ENCODE peak calls at places on chromosomes 3 and 15, in four cellular contexts. B is heart right ventricle, V is lower lobe of right lung, G is A549. Z is an unnamed sample.

GRCh38 chr3:102576651-102577050 is 141.8 kb downstream of the ZPLD1 start:
- ATAC-seq in G (no peak), B (no peak), V (no peak), Z (no peak)

GRCh38 chr3:171874251-171874679 is 31.1 kb downstream of the TMEM212 start:
- ATAC-seq in G (peak), V (peak), B (peak), Z (peak)

GRCh38 chr3:102593754-102594602 is 159.2 kb downstream of the ZPLD1 start:
- ATAC-seq in B (no peak), G (no peak), V (no peak), Z (no peak)

GRCh38 chr3:69160525-69160924 is 38.1 kb upstream of the LMOD3 start:
- ATAC-seq in G (no peak), B (no peak), V (no peak), Z (no peak)

GRCh38 chr3:110654820-110655522 is 416.6 kb upstream of the NECTIN3 start:
- ATAC-seq in G (no peak), B (no peak), V (peak), Z (no peak)

GRCh38 chr15:26037369-26037768 is 174.2 kb upstream of the ATP10A start:
- ATAC-seq in G (no peak), B (no peak), V (no peak), Z (no peak)

GRCh38 chr3:8931342-8931741 is 31.9 kb downstream of the RAD18 start:
- ATAC-seq in B (no peak), G (no peak), V (no peak), Z (no peak)

GRCh38 chr15:90711418-90711824 is 5.7 kb upstream of the BLM start:
- ATAC-seq in G (no peak), V (no peak), B (no peak), Z (no peak)

GRCh38 chr3:192090586-192090985 is 629.6 kb downstream of the PYDC2 start:
- ATAC-seq in B (no peak), G (no peak), V (no peak), Z (no peak)

GRCh38 chr3:127694467-127695215 is 21.9 kb downstream of the ABTB1 start:
- ATAC-seq in B (peak), G (peak), V (no peak), Z (no peak)

GRCh38 chr3:40078590-40078989 is 230.9 kb upstream of the EIF1B start:
- ATAC-seq in G (no peak), V (no peak), B (no peak), Z (no peak)

GRCh38 chr3:192514754-192515660 is 212.3 kb downstream of the FGF12 start:
- ATAC-seq in B (peak), G (peak), V (peak), Z (peak)

GRCh38 chr3:30472090-30472489 is 134.3 kb upstream of the TGFBR2 start:
- ATAC-seq in B (peak), V (no peak), G (no peak), Z (no peak)

GRCh38 chr3:111613294-111613693 is 18.1 kb upstream of the ZBED2 start:
- ATAC-seq in B (no peak), G (no peak), V (no peak), Z (no peak)

GRCh38 chr3:187039100-187039722 is 100.1 kb downstream of the RPL39L start:
- ATAC-seq in B (peak), G (no peak), V (no peak), Z (no peak)

GRCh38 chr15:49082960-49083359 is 36.7 kb upstream of the SECISBP2L start:
- ATAC-seq in V (no peak), G (no peak), B (no peak), Z (no peak)

GRCh38 chr15:60795889-60796288 is 316.9 kb upstream of the ICE2 start:
- ATAC-seq in B (no peak), V (no peak), G (no peak), Z (no peak)

GRCh38 chr3:134236505-134236904 is 14.2 kb downstream of the RYK start:
- ATAC-seq in V (peak), B (no peak), G (no peak), Z (no peak)

GRCh38 chr3:39725321-39725720 is 84.1 kb upstream of the MYRIP start:
- ATAC-seq in G (no peak), B (no peak), V (no peak), Z (no peak)

GRCh38 chr3:16898595-16899395 is 14.0 kb downstream of the PLCL2 start:
- ATAC-seq in B (peak), G (no peak), V (no peak), Z (no peak)

GRCh38 chr15:89898628-89899302 is 5.0 kb upstream of the AP3S2 start:
- ATAC-seq in G (peak), B (no peak), V (peak), Z (no peak)

GRCh38 chr3:14248849-14249523 is 70.4 kb downstream of the LSM3 start:
- ATAC-seq in G (no peak), V (no peak), B (no peak), Z (peak)

GRCh38 chr3:18445421-18446066 is 20.4 kb upstream of the SATB1 start:
- ATAC-seq in G (peak), V (peak), B (peak), Z (peak)

GRCh38 chr3:83074485-83074884 is 1313.0 kb upstream of the GBE1 start:
- ATAC-seq in B (no peak), G (no peak), V (no peak), Z (no peak)

GRCh38 chr3:14265246-14265962 is 86.8 kb downstream of the LSM3 start:
- ATAC-seq in B (no peak), G (peak), V (no peak), Z (no peak)

GRCh38 chr15:66462630-66463029 is 34.9 kb downstream of the SNAPC5 start:
- ATAC-seq in B (peak), G (peak), V (no peak), Z (no peak)

GRCh38 chr3:72388644-72389043 is 459.6 kb downstream of the SHQ1 start:
- ATAC-seq in V (peak), B (no peak), G (no peak), Z (no peak)

GRCh38 chr15:48966595-48967301 is 3.0 kb upstream of the SHC4 start:
- ATAC-seq in B (no peak), V (no peak), G (no peak), Z (no peak)

GRCh38 chr15:57223345-57223744 is 153.0 kb upstream of the CGNL1 start:
- ATAC-seq in B (no peak), V (no peak), G (no peak), Z (no peak)

GRCh38 chr15:57549935-57550334 is 41.8 kb upstream of the MYZAP start:
- ATAC-seq in B (peak), G (no peak), V (no peak), Z (no peak)

GRCh38 chr15:39466428-39466827 is 114.5 kb upstream of the THBS1 start:
- ATAC-seq in B (peak), G (no peak), V (peak), Z (peak)

GRCh38 chr3:141415959-141416358 is 47.7 kb downstream of the ZBTB38 start:
- ATAC-seq in V (no peak), B (no peak), G (no peak), Z (no peak)

GRCh38 chr3:52047295-52047960 is 8.9 kb downstream of the DUSP7 start:
- ATAC-seq in B (peak), V (peak), G (peak), Z (no peak)

GRCh38 chr3:71067977-71068376 is 515.6 kb downstream of the FOXP1 start:
- ATAC-seq in B (no peak), V (no peak), G (no peak), Z (no peak)

GRCh38 chr3:13152826-13153710 is 79.8 kb upstream of the IQSEC1 start:
- ATAC-seq in G (no peak), V (no peak), B (no peak), Z (no peak)

GRCh38 chr3:420584-420983 is 224.0 kb downstream of the CHL1 start:
- ATAC-seq in V (no peak), B (no peak), G (no peak), Z (no peak)

GRCh38 chr15:51163843-51164242 is 69.1 kb upstream of the TNFAIP8L3 start:
- ATAC-seq in V (no peak), G (no peak), B (no peak), Z (no peak)

GRCh38 chr3:119245778-119246177 is 5.1 kb upstream of the B4GALT4 start:
- ATAC-seq in B (peak), G (no peak), V (no peak), Z (no peak)

DNA sequence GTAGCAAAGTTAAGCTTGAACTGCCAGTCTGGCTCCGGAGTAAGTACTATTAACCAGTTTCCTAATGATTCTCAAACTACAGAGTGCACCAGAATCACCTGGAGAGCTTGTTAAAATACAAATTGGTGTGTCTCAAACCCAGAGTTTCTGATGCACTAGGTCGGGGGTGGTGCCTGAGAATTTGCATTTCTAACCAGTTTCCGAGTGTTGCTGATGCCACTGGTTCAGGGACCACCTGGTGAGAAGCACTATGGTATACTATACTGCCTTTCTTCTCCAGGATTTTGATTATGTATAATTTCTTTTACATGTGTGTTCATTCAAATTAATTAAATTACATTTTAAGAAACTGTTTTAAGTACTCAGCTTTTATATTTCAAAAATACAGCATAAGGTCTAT is 48.8 kb upstream of the PLSCR5 start:
- ATAC-seq in V (no peak), B (no peak), G (no peak), Z (no peak)
- H3K27ac ChIP-seq in V (no peak), B (no peak), G (no peak), Z (no peak)

DNA sequence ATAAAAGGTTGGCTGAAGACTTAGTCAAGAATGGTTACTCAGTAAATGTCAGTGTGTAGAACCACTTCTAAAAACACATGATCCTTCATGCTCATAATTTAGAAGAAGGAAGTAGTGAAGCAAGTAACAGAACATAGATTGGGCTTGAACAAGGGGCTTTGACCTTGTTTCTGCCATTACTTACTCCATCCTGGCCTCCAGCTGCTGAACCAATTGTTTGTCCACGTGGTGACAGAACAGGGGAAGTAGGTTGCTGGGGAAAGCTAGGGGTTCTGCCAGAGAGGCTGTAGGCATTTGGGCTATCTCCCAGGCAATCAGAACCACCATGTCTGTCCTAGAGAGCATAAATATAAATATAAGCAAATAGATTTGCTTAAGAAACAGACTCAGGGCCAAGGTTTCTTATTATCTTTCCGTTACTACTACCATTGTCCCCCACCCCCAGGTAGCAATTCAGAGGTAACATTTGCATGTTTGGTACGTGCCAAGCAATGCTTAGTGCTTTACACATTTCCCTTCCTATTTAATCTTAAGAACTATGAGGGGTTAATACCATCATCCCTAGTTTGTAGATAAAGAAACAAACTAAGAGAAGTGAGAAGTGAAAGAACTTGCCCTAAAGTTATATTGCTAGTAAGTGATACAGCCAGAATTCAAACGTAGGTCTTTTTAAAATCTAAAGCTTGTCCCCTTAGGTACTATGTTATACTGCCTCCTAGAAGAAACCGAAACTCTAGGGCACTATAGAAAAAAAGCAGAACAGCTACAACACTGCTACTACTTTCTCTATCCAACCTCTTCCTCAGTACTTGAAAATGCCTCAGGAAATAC is 3.0 kb upstream of the SPG11 start:
- ATAC-seq in V (no peak), B (no peak), G (no peak), Z (no peak)
- H3K27ac ChIP-seq in V (peak), B (no peak), G (no peak), Z (no peak)

DNA sequence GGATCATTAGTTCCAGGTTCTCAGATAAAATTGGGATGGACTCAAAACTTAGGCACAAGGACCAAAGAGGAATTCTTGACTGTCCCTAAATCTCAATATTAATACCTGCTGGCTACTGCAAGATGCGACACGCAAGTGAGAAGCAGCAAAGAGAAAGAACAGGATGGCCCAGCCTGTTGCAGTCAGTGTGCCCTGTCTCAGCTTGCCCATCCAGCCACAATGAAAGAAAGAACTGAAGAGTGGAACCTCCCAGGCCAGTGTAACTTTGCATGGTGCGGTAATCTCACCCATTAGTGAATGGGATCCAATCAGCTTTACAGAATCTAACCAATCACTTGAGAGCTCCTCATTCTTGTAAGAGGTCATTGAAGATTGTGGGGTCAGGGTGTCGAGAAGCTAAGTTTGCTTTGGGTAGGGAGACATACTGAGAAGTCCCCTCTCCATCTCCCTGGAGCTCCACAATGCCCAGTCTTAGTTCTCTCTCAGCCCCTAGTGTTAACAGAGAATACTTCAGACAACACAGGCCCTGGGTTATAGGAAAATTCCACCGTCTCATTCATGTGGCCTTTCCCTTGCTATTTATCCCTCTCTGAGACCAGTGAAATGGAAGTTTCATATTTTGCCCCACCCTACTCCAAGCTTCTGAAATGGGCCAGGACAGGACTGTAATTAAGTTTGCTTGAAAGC is 3.2 kb upstream of the SLC9A9 start:
- ATAC-seq in V (no peak), B (no peak), G (no peak), Z (no peak)
- H3K27ac ChIP-seq in V (no peak), B (no peak), G (no peak), Z (no peak)

GRCh38 chr3:107227091-107227490 is 150.1 kb upstream of the CCDC54 start:
- ATAC-seq in B (no peak), V (no peak), G (no peak), Z (no peak)
- H3K27ac ChIP-seq in B (no peak), V (no peak), G (no peak), Z (no peak)

GRCh38 chr3:78804251-78805037 is 963.4 kb downstream of the ROBO1 start:
- ATAC-seq in G (no peak), B (no peak), V (no peak), Z (no peak)
- H3K27ac ChIP-seq in G (no peak), B (no peak), V (no peak), Z (no peak)

GRCh38 chr15:76962337-76963013 is 30.9 kb downstream of the RCN2 start:
- ATAC-seq in G (no peak), V (no peak), B (no peak), Z (no peak)

GRCh38 chr15:76967067-76967466 is 27.9 kb upstream of the PSTPIP1 start:
- ATAC-seq in V (no peak), G (no peak), B (peak), Z (no peak)

GRCh38 chr15:76964157-76964556 is 30.8 kb upstream of the PSTPIP1 start:
- ATAC-seq in G (no peak), B (no peak), V (no peak), Z (no peak)

GRCh38 chr15:76963596-76963995 is 31.3 kb upstream of the PSTPIP1 start:
- ATAC-seq in V (no peak), B (peak), G (peak), Z (no peak)

GRCh38 chr15:76961277-76962010 is 29.9 kb downstream of the RCN2 start:
- ATAC-seq in G (no peak), V (no peak), B (no peak), Z (peak)
- H3K27ac ChIP-seq in G (no peak), V (no peak), B (no peak), Z (peak)

Z was measured in gastroesophageal sphincter.